ENCODE peak calls at places on chromosomes 5 and 9, in nine cellular contexts. Y, K, U, E, S, F, P, L and X are unnamed samples.

GRCh38 chr9:127838375-127839078 is 15.9 kb downstream of the ENG start:
- DNase-seq in Y (peak), K (no peak), U (no peak), E (no peak), S (peak), F (no peak), P (no peak), L (no peak), X (no peak)

GRCh38 chr5:133873936-133874585 is 94.4 kb downstream of the C5orf15 start:
- DNase-seq in Y (peak), K (no peak), U (no peak), E (no peak), S (no peak), F (no peak), P (no peak), L (no peak), X (no peak)

GRCh38 chr9:15606667-15607472 is 54.0 kb downstream of the CCDC171 start:
- DNase-seq in Y (peak), K (peak), U (no peak), E (peak), S (peak), F (peak), P (no peak), L (peak), X (peak)

GRCh38 chr5:132008961-132009680 is 2.3 kb downstream of the ACSL6 start:
- DNase-seq in Y (no peak), K (no peak), U (peak), E (no peak), S (no peak), F (peak), P (peak), L (no peak), X (peak)

GRCh38 chr9:8365029-8365428 is 565.5 kb upstream of the DMAC1 start:
- DNase-seq in Y (peak), K (no peak), U (no peak), E (no peak), S (no peak), F (no peak), P (no peak), L (no peak), X (no peak)

GRCh38 chr5:135306557-135306956 is 92.5 kb downstream of the MACROH2A1 start:
- DNase-seq in Y (no peak), K (no peak), U (no peak), E (no peak), S (no peak), F (no peak), P (no peak), L (no peak), X (no peak)

GRCh38 chr5:103919526-103919925 is 356.9 kb upstream of the NUDT12 start:
- DNase-seq in Y (no peak), K (no peak), U (no peak), E (no peak), S (no peak), F (no peak), P (no peak), L (no peak), X (no peak)

GRCh38 chr5:74643160-74643562 is 2.6 kb upstream of the ENC1 start:
- DNase-seq in Y (peak), K (no peak), U (no peak), E (no peak), S (no peak), F (no peak), P (no peak), L (no peak), X (no peak)

GRCh38 chr5:72649449-72649848 is 142.2 kb upstream of the ZNF366 start:
- DNase-seq in Y (no peak), K (no peak), U (no peak), E (no peak), S (no peak), F (no peak), P (no peak), L (no peak), X (no peak)